ENCODE peak calls at places on chromosomes 13 and 19, in eight cellular contexts. F is SK-N-SH, R is endothelial cell, S is HS-27A, H is M059J, J is right atrium auricular region, K is HuH-7.5, T is iPS-NIHi11. W is an unnamed sample.

GRCh38 chr13:114148521-114148855 is 16.1 kb upstream of the RASA3 start:
- DNase-seq in F (peak), T (no peak), R (no peak), H (no peak), J (no peak), K (no peak), S (no peak), W (peak)

GRCh38 chr13:40502236-40502635 is 164.2 kb downstream of the FOXO1 start:
- DNase-seq in F (no peak), K (no peak), H (peak), T (no peak), R (no peak), S (no peak), J (peak), W (no peak)

GRCh38 chr19:13181747-13182388 is 31.7 kb downstream of the IER2 start:
- DNase-seq in F (peak), R (no peak), K (no peak), T (peak), H (peak), J (no peak), S (no peak), W (peak)

GRCh38 chr19:11767633-11768133 is 883 bp downstream of the ZNF441 start:
- DNase-seq in T (peak), F (peak), K (peak), R (no peak), S (no peak), J (peak), H (peak), W (no peak)

GRCh38 chr13:48233886-48234488 is 981 bp downstream of the ITM2B start:
- DNase-seq in R (no peak), S (no peak), H (peak), F (no peak), J (no peak), K (no peak), T (no peak), W (no peak)

GRCh38 chr13:21698975-21699679 is 28.3 kb downstream of the FGF9 start:
- DNase-seq in K (no peak), R (no peak), S (no peak), J (no peak), H (no peak), T (no peak), F (no peak), W (no peak)

GRCh38 chr19:1566392-1567115 is 1.6 kb downstream of the MEX3D start:
- DNase-seq in J (peak), F (peak), R (peak), H (peak), K (peak), T (peak), S (no peak), W (no peak)

GRCh38 chr13:27997904-27998522 is 9.5 kb upstream of the URAD start:
- DNase-seq in S (no peak), R (peak), T (peak), K (no peak), J (no peak), H (peak), F (no peak), W (no peak)

GRCh38 chr13:107562222-107562621 is 653.1 kb downstream of the LIG4 start:
- DNase-seq in H (no peak), F (peak), S (no peak), R (no peak), J (no peak), T (no peak), K (no peak), W (no peak)

GRCh38 chr19:4523306-4524110 is 5.2 kb upstream of the PLIN4 start:
- DNase-seq in S (no peak), H (peak), F (peak), T (peak), R (peak), J (no peak), K (peak), W (no peak)

GRCh38 chr19:54325194-54325621 is 12.2 kb upstream of the LILRA5 start:
- DNase-seq in K (peak), T (peak), J (no peak), H (peak), F (peak), R (peak), S (peak), W (no peak)

GRCh38 chr13:34201050-34201913 is 383.3 kb downstream of the RFC3 start:
- DNase-seq in H (peak), S (no peak), F (no peak), K (peak), R (no peak), J (no peak), T (no peak), W (no peak)

GRCh38 chr19:34655651-34656050 is 21.3 kb downstream of the SCGB2B2 start:
- DNase-seq in J (no peak), K (no peak), S (no peak), H (no peak), F (no peak), R (no peak), T (no peak), W (no peak)

GRCh38 chr13:23724196-23724970 is 154.2 kb downstream of the TNFRSF19 start:
- DNase-seq in S (no peak), R (no peak), T (no peak), J (no peak), K (no peak), H (peak), F (no peak), W (no peak)

GRCh38 chr19:17312481-17313113 is 3.2 kb downstream of the DDA1 start:
- DNase-seq in F (no peak), H (no peak), S (no peak), J (no peak), T (no peak), R (no peak), K (no peak), W (no peak)

GRCh38 chr19:16229322-16229641 is 31.6 kb downstream of the AP1M1 start:
- DNase-seq in J (no peak), H (no peak), T (no peak), K (no peak), F (peak), S (no peak), R (no peak), W (no peak)

GRCh38 chr13:42477588-42478190 is 96.3 kb upstream of the TNFSF11 start:
- DNase-seq in F (no peak), J (no peak), H (peak), T (no peak), K (no peak), R (no peak), S (no peak), W (no peak)

GRCh38 chr19:37654833-37655688 is at the start of gene ZFP30:
- DNase-seq in H (peak), K (peak), R (peak), J (peak), S (peak), F (peak), T (peak), W (peak)

GRCh38 chr19:50328257-50329145 is 676 bp downstream of the KCNC3 start:
- DNase-seq in F (peak), R (no peak), H (no peak), J (no peak), T (peak), S (no peak), K (peak), W (no peak)

GRCh38 chr19:56751078-56751489 is 79.5 kb upstream of the ZNF835 start:
- DNase-seq in H (peak), S (no peak), F (peak), R (no peak), K (no peak), T (no peak), J (no peak), W (no peak)

GRCh38 chr13:106796280-106797047 is 228.5 kb upstream of the ARGLU1 start:
- DNase-seq in R (no peak), J (no peak), S (no peak), T (peak), H (no peak), K (no peak), F (no peak), W (no peak)

GRCh38 chr19:49690656-49691242 is at the start of gene CPT1C:
- DNase-seq in H (peak), S (peak), T (peak), K (no peak), R (peak), F (peak), J (peak), W (no peak)

GRCh38 chr19:45152504-45153338 is 8.1 kb downstream of the NKPD1 start:
- DNase-seq in F (peak), S (no peak), K (no peak), J (peak), T (peak), H (no peak), R (no peak), W (no peak)

GRCh38 chr19:10501971-10502523 is 1.1 kb downstream of the KEAP1 start:
- DNase-seq in R (peak), S (peak), H (peak), F (peak), T (peak), K (peak), J (peak), W (no peak)

GRCh38 chr13:48738261-48738755 is 84.6 kb downstream of the CYSLTR2 start:
- DNase-seq in H (no peak), K (no peak), S (no peak), J (no peak), R (no peak), T (no peak), F (no peak), W (no peak)

GRCh38 chr13:50713849-50714248 is 129.6 kb downstream of the DLEU7 start:
- DNase-seq in S (no peak), J (no peak), H (peak), T (no peak), R (no peak), F (no peak), K (no peak), W (no peak)

GRCh38 chr19:10000171-10000826 is 10.0 kb downstream of the COL5A3 start:
- DNase-seq in R (peak), F (peak), K (peak), S (peak), H (peak), T (peak), J (peak), W (peak)

GRCh38 chr13:84999252-84999651 is 800.0 kb downstream of the SLITRK6 start:
- DNase-seq in H (no peak), S (no peak), J (no peak), R (no peak), T (no peak), F (no peak), K (no peak), W (no peak)

GRCh38 chr19:53977991-53978731 is 13.3 kb upstream of the CACNG6 start:
- DNase-seq in J (peak), F (peak), R (peak), S (no peak), T (peak), H (peak), K (no peak), W (no peak)

GRCh38 chr13:21079761-21080730 is 18.7 kb upstream of the LATS2 start:
- DNase-seq in R (peak), K (no peak), J (peak), T (no peak), H (peak), S (peak), F (no peak), W (no peak)

GRCh38 chr19:17448190-17448967 is at the start of gene TMEM221:
- DNase-seq in K (peak), T (peak), J (peak), S (no peak), H (peak), F (peak), R (peak), W (peak)

GRCh38 chr19:43078311-43078710 is 4.2 kb downstream of the PSG2 start:
- DNase-seq in T (no peak), F (no peak), S (peak), H (peak), K (no peak), J (no peak), R (no peak), W (no peak)

GRCh38 chr13:98129059-98129741 is 13.7 kb upstream of the FARP1 start:
- DNase-seq in R (no peak), F (no peak), S (no peak), T (no peak), H (peak), J (no peak), K (no peak), W (no peak)